ENCODE peak calls at places on chromosomes 5 and 9, in eight cellular contexts. One of them, this sample, is unnamed. For H3K4me1, the result is how much of the 10 kb centered on the place peaks cover.

GRCh38 chr5:76522103-76522942 is 100.9 kb downstream of the F2RL2 start:
- DNase-seq in esophagus squamous epithelium: no peak
- DNase-seq in IMR-90: no peak
- DNase-seq in gastrocnemius medialis: no peak
- DNase-seq in heart left ventricle: no peak
- DNase-seq in uterus: no peak
- DNase-seq in body of pancreas: no peak
- DNase-seq in breast epithelium: no peak
- DNase-seq in this sample: no peak

GRCh38 chr9:83413367-83413766 is 124.8 kb downstream of the FRMD3 start:
- DNase-seq in body of pancreas: no peak
- DNase-seq in uterus: no peak
- DNase-seq in heart left ventricle: no peak
- DNase-seq in breast epithelium: no peak
- DNase-seq in IMR-90: no peak
- DNase-seq in gastrocnemius medialis: no peak
- DNase-seq in esophagus squamous epithelium: no peak
- DNase-seq in this sample: no peak

GRCh38 chr9:118640836-118641557 is 728.2 kb downstream of the BRINP1 start:
- DNase-seq in body of pancreas: no peak
- DNase-seq in IMR-90: no peak
- DNase-seq in gastrocnemius medialis: no peak
- DNase-seq in esophagus squamous epithelium: no peak
- DNase-seq in uterus: no peak
- DNase-seq in heart left ventricle: no peak
- DNase-seq in breast epithelium: no peak
- DNase-seq in this sample: no peak

GRCh38 chr9:101448680-101449070 is 13.1 kb upstream of the ALDOB start:
- DNase-seq in IMR-90: no peak
- DNase-seq in breast epithelium: no peak
- DNase-seq in uterus: no peak
- DNase-seq in body of pancreas: no peak
- DNase-seq in gastrocnemius medialis: no peak
- DNase-seq in heart left ventricle: no peak
- DNase-seq in esophagus squamous epithelium: no peak
- DNase-seq in this sample: no peak

GRCh38 chr5:87195616-87196015 is 72.1 kb upstream of the RASA1 start:
- DNase-seq in IMR-90: peak
- DNase-seq in body of pancreas: no peak
- DNase-seq in gastrocnemius medialis: no peak
- DNase-seq in heart left ventricle: no peak
- DNase-seq in esophagus squamous epithelium: no peak
- DNase-seq in uterus: no peak
- DNase-seq in breast epithelium: no peak
- DNase-seq in this sample: no peak

GRCh38 chr5:111453747-111454146 is 58.6 kb downstream of the STARD4 start:
- DNase-seq in body of pancreas: no peak
- DNase-seq in uterus: no peak
- DNase-seq in breast epithelium: no peak
- DNase-seq in heart left ventricle: no peak
- DNase-seq in esophagus squamous epithelium: no peak
- DNase-seq in gastrocnemius medialis: no peak
- DNase-seq in IMR-90: peak
- DNase-seq in this sample: no peak

GRCh38 chr5:135239461-135240282 is 159.4 kb downstream of the MACROH2A1 start:
- DNase-seq in heart left ventricle: no peak
- DNase-seq in gastrocnemius medialis: no peak
- DNase-seq in breast epithelium: peak
- DNase-seq in body of pancreas: no peak
- DNase-seq in IMR-90: peak
- DNase-seq in uterus: peak
- DNase-seq in esophagus squamous epithelium: no peak
- DNase-seq in this sample: no peak

GRCh38 chr5:595285-595684 is 16.9 kb upstream of the CEP72 start:
- DNase-seq in esophagus squamous epithelium: no peak
- DNase-seq in body of pancreas: no peak
- DNase-seq in breast epithelium: no peak
- DNase-seq in heart left ventricle: no peak
- DNase-seq in gastrocnemius medialis: no peak
- DNase-seq in uterus: no peak
- DNase-seq in IMR-90: no peak
- DNase-seq in this sample: no peak

GRCh38 chr5:176851380-176851779 is 41.0 kb downstream of the UNC5A start:
- DNase-seq in heart left ventricle: no peak
- DNase-seq in uterus: no peak
- DNase-seq in body of pancreas: no peak
- DNase-seq in IMR-90: no peak
- DNase-seq in breast epithelium: no peak
- DNase-seq in esophagus squamous epithelium: no peak
- DNase-seq in gastrocnemius medialis: no peak
- DNase-seq in this sample: no peak

GRCh38 chr5:113512341-113512740 is 1.2 kb upstream of the YTHDC2 start:
- DNase-seq in gastrocnemius medialis: no peak
- DNase-seq in body of pancreas: no peak
- DNase-seq in esophagus squamous epithelium: no peak
- DNase-seq in breast epithelium: no peak
- DNase-seq in heart left ventricle: no peak
- DNase-seq in IMR-90: no peak
- DNase-seq in uterus: no peak
- DNase-seq in this sample: no peak

GRCh38 chr9:26770821-26771220 is 121.8 kb downstream of the CAAP1 start:
- DNase-seq in gastrocnemius medialis: no peak
- DNase-seq in IMR-90: no peak
- DNase-seq in esophagus squamous epithelium: no peak
- DNase-seq in body of pancreas: no peak
- DNase-seq in breast epithelium: no peak
- DNase-seq in uterus: no peak
- DNase-seq in heart left ventricle: no peak
- DNase-seq in this sample: no peak

GRCh38 chr5:139671096-139671841 is 23.1 kb downstream of the CXXC5 start:
- DNase-seq in body of pancreas: peak
- DNase-seq in esophagus squamous epithelium: no peak
- DNase-seq in IMR-90: no peak
- DNase-seq in breast epithelium: no peak
- DNase-seq in gastrocnemius medialis: no peak
- DNase-seq in heart left ventricle: peak
- DNase-seq in uterus: no peak
- DNase-seq in this sample: no peak

GRCh38 chr9:2039294-2040180 is 24.4 kb downstream of the SMARCA2 start:
- DNase-seq in IMR-90: no peak
- DNase-seq in gastrocnemius medialis: no peak
- DNase-seq in heart left ventricle: peak
- DNase-seq in uterus: peak
- DNase-seq in body of pancreas: peak
- DNase-seq in esophagus squamous epithelium: no peak
- DNase-seq in breast epithelium: no peak
- DNase-seq in this sample: peak

GRCh38 chr9:96853711-96854072 is 622 bp downstream of the ZNF782 start:
- DNase-seq in esophagus squamous epithelium: no peak
- DNase-seq in uterus: no peak
- DNase-seq in breast epithelium: no peak
- DNase-seq in heart left ventricle: no peak
- DNase-seq in IMR-90: peak
- DNase-seq in body of pancreas: no peak
- DNase-seq in gastrocnemius medialis: no peak
- DNase-seq in this sample: no peak

GRCh38 chr5:18281947-18282557 is 647.8 kb downstream of the TAF11L14 start:
- DNase-seq in heart left ventricle: no peak
- DNase-seq in IMR-90: peak
- DNase-seq in uterus: no peak
- DNase-seq in breast epithelium: no peak
- DNase-seq in body of pancreas: no peak
- DNase-seq in esophagus squamous epithelium: no peak
- DNase-seq in gastrocnemius medialis: no peak
- DNase-seq in this sample: no peak

GRCh38 chr9:33233659-33234335 is 6.2 kb upstream of the SPINK4 start:
- DNase-seq in esophagus squamous epithelium: no peak
- DNase-seq in gastrocnemius medialis: no peak
- DNase-seq in body of pancreas: peak
- DNase-seq in uterus: no peak
- DNase-seq in breast epithelium: peak
- DNase-seq in heart left ventricle: no peak
- DNase-seq in IMR-90: peak
- DNase-seq in this sample: peak

GRCh38 chr9:133188006-133188842 is 20.8 kb downstream of the OBP2B start:
- DNase-seq in IMR-90: no peak
- DNase-seq in heart left ventricle: no peak
- DNase-seq in breast epithelium: no peak
- DNase-seq in body of pancreas: peak
- DNase-seq in esophagus squamous epithelium: no peak
- DNase-seq in gastrocnemius medialis: no peak
- DNase-seq in uterus: no peak
- DNase-seq in this sample: no peak

GRCh38 chr9:114495992-114496391 is 9.3 kb downstream of the WHRN start:
- DNase-seq in breast epithelium: no peak
- DNase-seq in IMR-90: no peak
- DNase-seq in uterus: no peak
- DNase-seq in heart left ventricle: no peak
- DNase-seq in esophagus squamous epithelium: no peak
- DNase-seq in gastrocnemius medialis: no peak
- DNase-seq in body of pancreas: no peak
- DNase-seq in this sample: no peak
- H3K4me1 ChIP-seq in breast epithelium: under half
- H3K4me1 ChIP-seq in IMR-90: under half
- H3K4me1 ChIP-seq in uterus: under half
- H3K4me1 ChIP-seq in heart left ventricle: under half
- H3K4me1 ChIP-seq in esophagus squamous epithelium: under half
- H3K4me1 ChIP-seq in gastrocnemius medialis: under half
- H3K4me1 ChIP-seq in body of pancreas: under half
- H3K4me1 ChIP-seq in this sample: under half

GRCh38 chr9:35161713-35162604 is at the start of gene UNC13B:
- DNase-seq in body of pancreas: peak
- DNase-seq in gastrocnemius medialis: peak
- DNase-seq in heart left ventricle: peak
- DNase-seq in esophagus squamous epithelium: peak
- DNase-seq in uterus: peak
- DNase-seq in IMR-90: peak
- DNase-seq in breast epithelium: peak
- DNase-seq in this sample: peak
- TF ChIP-seq POLR2A in body of pancreas: peak
- TF ChIP-seq POLR2A in gastrocnemius medialis: peak
- TF ChIP-seq POLR2A in heart left ventricle: peak
- TF ChIP-seq POLR2A in esophagus squamous epithelium: peak
- TF ChIP-seq POLR2A in uterus: peak
- TF ChIP-seq POLR2A in IMR-90: peak
- TF ChIP-seq POLR2A in breast epithelium: no peak
- TF ChIP-seq POLR2A in this sample: peak

GRCh38 chr9:117098331-117098730 is 316.5 kb downstream of the ASTN2 start:
- DNase-seq in uterus: no peak
- DNase-seq in IMR-90: no peak
- DNase-seq in body of pancreas: no peak
- DNase-seq in heart left ventricle: no peak
- DNase-seq in gastrocnemius medialis: no peak
- DNase-seq in esophagus squamous epithelium: no peak
- DNase-seq in breast epithelium: no peak
- DNase-seq in this sample: no peak

GRCh38 chr9:117101003-117101402 is 313.9 kb downstream of the ASTN2 start:
- DNase-seq in IMR-90: no peak
- DNase-seq in breast epithelium: no peak
- DNase-seq in heart left ventricle: no peak
- DNase-seq in gastrocnemius medialis: no peak
- DNase-seq in uterus: no peak
- DNase-seq in body of pancreas: no peak
- DNase-seq in esophagus squamous epithelium: no peak
- DNase-seq in this sample: no peak

GRCh38 chr9:117095116-117095515 is 319.7 kb downstream of the ASTN2 start:
- DNase-seq in body of pancreas: no peak
- DNase-seq in esophagus squamous epithelium: no peak
- DNase-seq in IMR-90: peak
- DNase-seq in gastrocnemius medialis: no peak
- DNase-seq in heart left ventricle: no peak
- DNase-seq in uterus: no peak
- DNase-seq in breast epithelium: no peak
- DNase-seq in this sample: no peak

GRCh38 chr9:117096138-117096537 is 318.7 kb downstream of the ASTN2 start:
- DNase-seq in body of pancreas: no peak
- DNase-seq in esophagus squamous epithelium: no peak
- DNase-seq in gastrocnemius medialis: no peak
- DNase-seq in uterus: no peak
- DNase-seq in heart left ventricle: no peak
- DNase-seq in IMR-90: no peak
- DNase-seq in breast epithelium: no peak
- DNase-seq in this sample: no peak

DNA sequence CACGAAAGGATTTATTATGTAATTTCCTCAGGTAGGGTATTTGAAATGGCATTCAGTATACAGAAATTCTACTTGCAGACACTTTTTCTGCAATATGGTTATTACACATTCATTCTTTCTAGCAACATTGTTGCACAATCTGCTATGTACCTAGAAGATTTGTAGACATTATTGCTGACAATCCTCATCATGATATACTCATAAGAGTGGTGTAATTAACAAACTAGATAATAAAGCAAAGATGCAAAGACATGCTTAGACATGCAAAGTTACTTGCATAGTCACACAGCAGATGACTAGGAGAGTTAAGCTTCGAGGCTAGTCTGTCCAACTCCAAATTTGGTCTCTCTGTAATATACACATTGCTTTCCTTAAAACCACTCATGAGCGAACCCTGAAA is 317.1 kb downstream of the ASTN2 start:
- DNase-seq in heart left ventricle: no peak
- DNase-seq in breast epithelium: no peak
- DNase-seq in uterus: no peak
- DNase-seq in esophagus squamous epithelium: no peak
- DNase-seq in gastrocnemius medialis: no peak
- DNase-seq in body of pancreas: no peak
- DNase-seq in IMR-90: no peak
- DNase-seq in this sample: no peak
- TF ChIP-seq CTCF in heart left ventricle: no peak
- TF ChIP-seq CTCF in breast epithelium: no peak
- TF ChIP-seq CTCF in uterus: no peak
- TF ChIP-seq CTCF in esophagus squamous epithelium: no peak
- TF ChIP-seq CTCF in gastrocnemius medialis: no peak
- TF ChIP-seq CTCF in body of pancreas: no peak
- TF ChIP-seq CTCF in IMR-90: no peak
- TF ChIP-seq CTCF in this sample: no peak

DNA sequence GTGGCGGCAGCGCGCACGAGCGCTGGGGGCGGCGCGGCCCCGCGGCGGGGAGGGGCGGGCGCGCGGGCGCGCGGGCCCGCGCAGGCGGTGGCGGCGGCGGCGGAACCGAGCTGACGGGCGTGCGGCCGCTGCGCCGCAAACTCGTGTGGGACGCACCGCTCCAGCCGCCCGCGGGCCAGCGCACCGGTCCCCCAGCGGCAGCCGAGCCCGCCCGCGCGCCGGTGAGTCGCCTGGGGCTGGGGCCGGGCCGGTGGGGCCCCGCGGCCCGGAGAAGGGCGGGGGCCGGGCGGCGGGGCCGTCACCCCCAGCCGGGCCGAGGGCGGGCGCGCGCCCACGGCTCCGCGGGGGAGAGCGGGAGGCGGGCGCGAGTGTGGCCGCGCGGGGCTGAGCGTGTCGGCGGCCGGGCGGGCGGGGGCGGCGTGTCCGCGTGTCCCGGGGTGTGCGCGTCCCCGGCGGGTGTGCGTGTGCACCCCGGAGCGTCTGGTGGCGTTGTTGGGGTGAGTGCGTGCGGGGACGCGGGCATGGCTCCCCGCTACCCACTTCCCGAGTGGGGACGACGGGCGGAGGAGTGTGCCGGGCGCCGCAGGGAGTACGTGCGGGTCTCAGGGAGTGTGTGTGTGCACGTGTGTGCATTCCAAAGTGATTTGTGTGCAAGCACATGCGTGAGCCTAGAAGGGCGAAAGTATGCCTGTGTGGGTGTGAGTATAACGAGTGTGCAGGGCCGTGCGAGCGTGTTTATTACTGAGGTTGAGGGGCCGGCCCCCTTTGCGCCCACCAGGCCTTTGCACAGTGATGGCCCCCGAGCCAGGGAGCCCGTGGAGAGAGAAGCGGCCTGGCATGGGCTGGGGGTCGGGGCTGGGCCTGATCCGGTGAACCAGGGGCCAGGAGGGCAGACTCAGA is at the start of gene NEK6:
- DNase-seq in IMR-90: peak
- DNase-seq in uterus: peak
- DNase-seq in breast epithelium: no peak
- DNase-seq in esophagus squamous epithelium: no peak
- DNase-seq in heart left ventricle: no peak
- DNase-seq in gastrocnemius medialis: no peak
- DNase-seq in body of pancreas: peak
- DNase-seq in this sample: no peak
- H3K4me1 ChIP-seq in IMR-90: under half
- H3K4me1 ChIP-seq in uterus: under half
- H3K4me1 ChIP-seq in breast epithelium: under half
- H3K4me1 ChIP-seq in esophagus squamous epithelium: half or more
- H3K4me1 ChIP-seq in heart left ventricle: under half
- H3K4me1 ChIP-seq in gastrocnemius medialis: under half
- H3K4me1 ChIP-seq in body of pancreas: under half
- H3K4me1 ChIP-seq in this sample: under half